ENCODE peak calls at places on chromosome 21, in seven cellular contexts. One of them, this sample, is unnamed.

GRCh38 chr21:32383812-32384211 is 9.0 kb downstream of the URB1 start:
- DNase-seq in H1: no peak
- DNase-seq in HCT116: no peak
- DNase-seq in HepG2: peak; percentile 25
- DNase-seq in GM12878: no peak
- DNase-seq in K562: no peak
- DNase-seq in SK-N-SH: no peak
- DNase-seq in this sample: peak; percentile 67

GRCh38 chr21:17578162-17578561 is 34.5 kb downstream of the BTG3 start:
- DNase-seq in H1: no peak
- DNase-seq in HCT116: no peak
- DNase-seq in HepG2: no peak
- DNase-seq in GM12878: no peak
- DNase-seq in K562: no peak
- DNase-seq in SK-N-SH: no peak
- DNase-seq in this sample: peak; percentile 2

GRCh38 chr21:15212214-15212613 is 147.4 kb upstream of the NRIP1 start:
- DNase-seq in H1: no peak
- DNase-seq in HCT116: no peak
- DNase-seq in HepG2: no peak
- DNase-seq in GM12878: no peak
- DNase-seq in K562: no peak
- DNase-seq in SK-N-SH: no peak
- DNase-seq in this sample: no peak

GRCh38 chr21:26085100-26085499 is 85.5 kb downstream of the APP start:
- DNase-seq in H1: no peak
- DNase-seq in HCT116: no peak
- DNase-seq in HepG2: no peak
- DNase-seq in GM12878: no peak
- DNase-seq in K562: no peak
- DNase-seq in SK-N-SH: no peak
- DNase-seq in this sample: no peak

GRCh38 chr21:32991299-32991850 is 34.4 kb upstream of the OLIG2 start:
- DNase-seq in H1: no peak
- DNase-seq in HCT116: no peak
- DNase-seq in HepG2: no peak
- DNase-seq in GM12878: no peak
- DNase-seq in K562: no peak
- DNase-seq in SK-N-SH: no peak
- DNase-seq in this sample: no peak

GRCh38 chr21:35401476-35401875 is 352.4 kb upstream of the RUNX1 start:
- DNase-seq in H1: no peak
- DNase-seq in HCT116: no peak
- DNase-seq in HepG2: no peak
- DNase-seq in GM12878: no peak
- DNase-seq in K562: no peak
- DNase-seq in SK-N-SH: no peak
- DNase-seq in this sample: no peak

GRCh38 chr21:26655466-26655865 is 82.4 kb upstream of the CYYR1 start:
- DNase-seq in H1: no peak
- DNase-seq in HCT116: no peak
- DNase-seq in HepG2: no peak
- DNase-seq in GM12878: no peak
- DNase-seq in K562: no peak
- DNase-seq in SK-N-SH: no peak
- DNase-seq in this sample: no peak

GRCh38 chr21:29181799-29182470 is 51.5 kb downstream of the MAP3K7CL start:
- DNase-seq in H1: no peak
- DNase-seq in HCT116: peak; percentile 36
- DNase-seq in HepG2: peak; percentile 40
- DNase-seq in GM12878: no peak
- DNase-seq in K562: no peak
- DNase-seq in SK-N-SH: no peak
- DNase-seq in this sample: no peak

GRCh38 chr21:26405071-26405470 is 168.0 kb downstream of the CYYR1 start:
- DNase-seq in H1: no peak
- DNase-seq in HCT116: no peak
- DNase-seq in HepG2: no peak
- DNase-seq in GM12878: no peak
- DNase-seq in K562: no peak
- DNase-seq in SK-N-SH: no peak
- DNase-seq in this sample: peak; percentile 25

GRCh38 chr21:39479164-39479563 is 27.4 kb downstream of the SH3BGR start:
- DNase-seq in H1: no peak
- DNase-seq in HCT116: no peak
- DNase-seq in HepG2: no peak
- DNase-seq in GM12878: no peak
- DNase-seq in K562: no peak
- DNase-seq in SK-N-SH: no peak
- DNase-seq in this sample: no peak

GRCh38 chr21:29091032-29091431 is 17.6 kb upstream of the CCT8 start:
- DNase-seq in H1: no peak
- DNase-seq in HCT116: no peak
- DNase-seq in HepG2: no peak
- DNase-seq in GM12878: no peak
- DNase-seq in K562: no peak
- DNase-seq in SK-N-SH: no peak
- DNase-seq in this sample: no peak

GRCh38 chr21:15848632-15849031 is 118.8 kb downstream of the USP25 start:
- DNase-seq in H1: no peak
- DNase-seq in HCT116: no peak
- DNase-seq in HepG2: no peak
- DNase-seq in GM12878: no peak
- DNase-seq in K562: no peak
- DNase-seq in SK-N-SH: no peak
- DNase-seq in this sample: no peak

GRCh38 chr21:44350773-44351481 is 2.5 kb upstream of the TRPM2 start:
- DNase-seq in H1: no peak
- DNase-seq in HCT116: no peak
- DNase-seq in HepG2: no peak
- DNase-seq in GM12878: no peak
- DNase-seq in K562: no peak
- DNase-seq in SK-N-SH: no peak
- DNase-seq in this sample: no peak

GRCh38 chr21:28317177-28317950 is 675.3 kb downstream of the LTN1 start:
- DNase-seq in H1: no peak
- DNase-seq in HCT116: no peak
- DNase-seq in HepG2: no peak
- DNase-seq in GM12878: no peak
- DNase-seq in K562: no peak
- DNase-seq in SK-N-SH: no peak
- DNase-seq in this sample: no peak

GRCh38 chr21:16179732-16180131 is 449.9 kb downstream of the USP25 start:
- DNase-seq in H1: no peak
- DNase-seq in HCT116: no peak
- DNase-seq in HepG2: no peak
- DNase-seq in GM12878: no peak
- DNase-seq in K562: no peak
- DNase-seq in SK-N-SH: no peak
- DNase-seq in this sample: peak; percentile 43

GRCh38 chr21:43808367-43808766 is 19.0 kb downstream of the RRP1 start:
- DNase-seq in H1: no peak
- DNase-seq in HCT116: no peak
- DNase-seq in HepG2: no peak
- DNase-seq in GM12878: no peak
- DNase-seq in K562: no peak
- DNase-seq in SK-N-SH: no peak
- DNase-seq in this sample: no peak

GRCh38 chr21:21996891-21997290 is 998.7 kb downstream of the NCAM2 start:
- DNase-seq in H1: no peak
- DNase-seq in HCT116: no peak
- DNase-seq in HepG2: no peak
- DNase-seq in GM12878: no peak
- DNase-seq in K562: no peak
- DNase-seq in SK-N-SH: no peak
- DNase-seq in this sample: no peak

GRCh38 chr21:33069994-33070811 is at the start of gene OLIG1:
- DNase-seq in H1: peak; percentile 87
- DNase-seq in HCT116: no peak
- DNase-seq in HepG2: no peak
- DNase-seq in GM12878: no peak
- DNase-seq in K562: no peak
- DNase-seq in SK-N-SH: peak; percentile 48
- DNase-seq in this sample: peak; percentile 99

GRCh38 chr21:32248616-32249550 is 30.0 kb downstream of the MIS18A start:
- DNase-seq in H1: no peak
- DNase-seq in HCT116: no peak
- DNase-seq in HepG2: no peak
- DNase-seq in GM12878: no peak
- DNase-seq in K562: no peak
- DNase-seq in SK-N-SH: no peak
- DNase-seq in this sample: no peak

GRCh38 chr21:24014381-24014780 is 1592.9 kb downstream of the MRPL39 start:
- DNase-seq in H1: no peak
- DNase-seq in HCT116: no peak
- DNase-seq in HepG2: no peak
- DNase-seq in GM12878: no peak
- DNase-seq in K562: no peak
- DNase-seq in SK-N-SH: no peak
- DNase-seq in this sample: no peak

GRCh38 chr21:15241997-15242767 is 177.4 kb upstream of the NRIP1 start:
- DNase-seq in H1: peak; percentile 48
- DNase-seq in HCT116: no peak
- DNase-seq in HepG2: no peak
- DNase-seq in GM12878: no peak
- DNase-seq in K562: no peak
- DNase-seq in SK-N-SH: no peak
- DNase-seq in this sample: no peak

DNA sequence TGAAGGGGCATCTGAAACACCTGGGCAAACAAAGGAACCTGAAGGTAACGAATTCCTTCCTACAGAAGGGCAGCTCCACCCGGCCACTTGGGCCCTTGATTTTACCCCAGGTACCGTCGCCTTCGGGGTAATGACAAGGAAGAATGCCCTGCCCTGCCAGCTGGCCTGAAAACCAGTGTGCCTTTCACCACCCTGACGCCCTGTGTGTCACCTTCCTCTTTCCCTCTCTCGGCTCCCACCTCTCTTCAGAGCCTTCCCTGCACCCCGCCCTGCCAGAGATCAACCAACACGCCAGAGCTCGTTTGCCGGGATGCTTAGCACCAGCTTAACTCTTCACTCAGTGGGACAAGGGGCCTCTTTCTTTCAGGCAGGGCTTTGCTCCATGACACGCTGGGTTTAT is 86.0 kb downstream of the SIM2 start:
- DNase-seq in H1: no peak
- DNase-seq in HCT116: no peak
- DNase-seq in HepG2: no peak
- DNase-seq in GM12878: no peak
- DNase-seq in K562: no peak
- DNase-seq in SK-N-SH: no peak
- DNase-seq in this sample: no peak
- TF ChIP-seq JUND in H1: no peak
- TF ChIP-seq JUND in HCT116: no peak
- TF ChIP-seq JUND in HepG2: no peak
- TF ChIP-seq JUND in GM12878: no peak
- TF ChIP-seq JUND in K562: no peak
- TF ChIP-seq JUND in SK-N-SH: no peak
- TF ChIP-seq JUND in this sample: no peak

GRCh38 chr21:37986751-37987399 is 70.6 kb upstream of the KCNJ6 start:
- DNase-seq in H1: no peak
- DNase-seq in HCT116: no peak
- DNase-seq in HepG2: no peak
- DNase-seq in GM12878: no peak
- DNase-seq in K562: no peak
- DNase-seq in SK-N-SH: no peak
- DNase-seq in this sample: no peak
- TF ChIP-seq JUND in H1: no peak
- TF ChIP-seq JUND in HCT116: no peak
- TF ChIP-seq JUND in HepG2: no peak
- TF ChIP-seq JUND in GM12878: no peak
- TF ChIP-seq JUND in K562: no peak
- TF ChIP-seq JUND in SK-N-SH: no peak
- TF ChIP-seq JUND in this sample: no peak

GRCh38 chr21:42146821-42147220 is 72.1 kb upstream of the ABCG1 start:
- DNase-seq in H1: no peak
- DNase-seq in HCT116: no peak
- DNase-seq in HepG2: no peak
- DNase-seq in GM12878: no peak
- DNase-seq in K562: no peak
- DNase-seq in SK-N-SH: no peak
- DNase-seq in this sample: no peak

GRCh38 chr21:42146251-42146805 is 72.6 kb upstream of the ABCG1 start:
- DNase-seq in H1: no peak
- DNase-seq in HCT116: no peak
- DNase-seq in HepG2: no peak
- DNase-seq in GM12878: no peak
- DNase-seq in K562: no peak
- DNase-seq in SK-N-SH: no peak
- DNase-seq in this sample: no peak

GRCh38 chr21:42144221-42144620 is 73.1 kb downstream of the UMODL1 start:
- DNase-seq in H1: no peak
- DNase-seq in HCT116: no peak
- DNase-seq in HepG2: no peak
- DNase-seq in GM12878: no peak
- DNase-seq in K562: no peak
- DNase-seq in SK-N-SH: no peak
- DNase-seq in this sample: no peak

GRCh38 chr21:42144679-42145568 is 73.8 kb downstream of the UMODL1 start:
- DNase-seq in H1: no peak
- DNase-seq in HCT116: no peak
- DNase-seq in HepG2: no peak
- DNase-seq in GM12878: no peak
- DNase-seq in K562: no peak
- DNase-seq in SK-N-SH: no peak
- DNase-seq in this sample: no peak

GRCh38 chr21:42145569-42146250 is 73.2 kb upstream of the ABCG1 start:
- DNase-seq in H1: peak; percentile 74
- DNase-seq in HCT116: peak; percentile 21
- DNase-seq in HepG2: peak; percentile 33
- DNase-seq in GM12878: peak; percentile 17
- DNase-seq in K562: peak; percentile 85
- DNase-seq in SK-N-SH: peak; percentile 92
- DNase-seq in this sample: peak; percentile 95
- TF ChIP-seq JUND in H1: no peak
- TF ChIP-seq JUND in HCT116: no peak
- TF ChIP-seq JUND in HepG2: no peak
- TF ChIP-seq JUND in GM12878: no peak
- TF ChIP-seq JUND in K562: no peak
- TF ChIP-seq JUND in SK-N-SH: no peak
- TF ChIP-seq JUND in this sample: no peak

DNA sequence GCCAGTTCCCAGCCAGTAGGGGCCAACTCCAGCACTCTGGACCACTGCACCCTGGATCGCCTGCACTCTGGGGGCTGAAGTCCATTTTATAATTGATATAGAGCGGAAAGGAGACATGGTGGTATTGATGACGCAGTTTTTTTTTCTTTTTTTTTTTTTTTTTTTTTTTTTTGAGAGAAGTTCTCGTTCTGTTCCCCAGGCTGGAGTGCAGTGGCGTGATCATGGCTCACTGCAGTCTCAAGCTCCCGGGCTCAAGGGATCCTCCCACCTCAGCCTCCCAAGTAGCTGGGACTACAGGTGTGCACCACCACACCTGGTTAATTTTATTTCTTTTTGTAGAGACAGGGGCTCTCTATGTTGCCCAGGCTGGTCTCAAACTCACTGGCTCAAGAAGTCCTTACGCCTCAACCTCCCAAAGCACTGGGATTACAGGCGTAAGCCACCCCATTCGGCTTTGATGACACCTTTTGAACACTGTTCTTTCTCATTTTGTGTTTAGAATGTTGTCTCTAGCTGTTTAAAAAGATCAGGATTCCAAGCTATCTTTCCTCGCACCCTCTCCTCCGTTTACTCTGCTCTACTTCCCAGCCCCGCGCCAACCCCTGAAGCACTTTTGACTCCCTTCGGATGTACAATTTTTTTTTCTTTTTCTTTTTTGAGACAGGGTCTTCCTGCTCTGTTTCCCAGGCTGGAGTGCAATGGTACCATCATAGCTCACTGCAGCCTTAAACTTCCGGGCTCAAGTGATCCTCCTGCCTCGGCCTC is 960 bp downstream of the MX2 start:
- DNase-seq in H1: no peak
- DNase-seq in HCT116: no peak
- DNase-seq in HepG2: no peak
- DNase-seq in GM12878: no peak
- DNase-seq in K562: no peak
- DNase-seq in SK-N-SH: no peak
- DNase-seq in this sample: no peak
- TF ChIP-seq JUND in H1: no peak
- TF ChIP-seq JUND in HCT116: no peak
- TF ChIP-seq JUND in HepG2: no peak
- TF ChIP-seq JUND in GM12878: no peak
- TF ChIP-seq JUND in K562: no peak
- TF ChIP-seq JUND in SK-N-SH: no peak
- TF ChIP-seq JUND in this sample: no peak

This sample was measured in T47D.